ENCODE peak calls at places on chromosomes 12 and 14, in four cellular contexts. O, Q, I and Z are unnamed samples.

GRCh38 chr12:68237068-68237467 is 11.5 kb upstream of the IL26 start:
- DNase-seq in Q (no peak), I (peak; percentile 38), O (no peak), Z (no peak)

GRCh38 chr12:26704214-26704613 is 128.8 kb downstream of the ITPR2 start:
- DNase-seq in I (no peak), O (no peak), Q (no peak), Z (no peak)

GRCh38 chr12:60760965-60761364 is 1165.1 kb downstream of the SLC16A7 start:
- DNase-seq in O (no peak), I (no peak), Q (no peak), Z (no peak)

GRCh38 chr14:36256131-36256801 is 64.2 kb downstream of the MBIP start:
- DNase-seq in O (no peak), Q (no peak), I (peak; percentile 42), Z (no peak)

GRCh38 chr14:36820111-36820709 is 158.6 kb downstream of the PAX9 start:
- DNase-seq in Q (no peak), I (peak; percentile 9), O (no peak), Z (no peak)

GRCh38 chr12:49974231-49974675 is 1.5 kb downstream of the AQP6 start:
- DNase-seq in I (peak; percentile 45), O (peak; percentile 58), Q (no peak), Z (peak; percentile 78)

GRCh38 chr14:93941293-93941910 is 14.3 kb downstream of the FAM181A start:
- DNase-seq in I (no peak), Q (no peak), O (peak; percentile 67), Z (peak; percentile 68)

GRCh38 chr14:54815531-54815930 is 87.1 kb downstream of the GCH1 start:
- DNase-seq in O (no peak), Q (no peak), I (no peak), Z (no peak)

GRCh38 chr14:23548351-23549318 is 2.9 kb downstream of the ZFHX2 start:
- DNase-seq in Q (no peak), I (peak; percentile 61), O (no peak), Z (peak; percentile 71)

GRCh38 chr12:109827566-109828550 is 5.3 kb downstream of the TRPV4 start:
- DNase-seq in O (peak; percentile 56), I (no peak), Q (no peak), Z (no peak)

GRCh38 chr14:105092124-105092911 is 27.1 kb upstream of the GPR132 start:
- DNase-seq in Q (no peak), O (peak; percentile 47), I (peak; percentile 61), Z (no peak)

GRCh38 chr12:14950982-14951746 is 10.2 kb downstream of the ARHGDIB start:
- DNase-seq in O (no peak), I (no peak), Q (peak; percentile 54), Z (peak; percentile 27)

GRCh38 chr12:50806176-50806575 is 36.5 kb upstream of the TMPRSS12 start:
- DNase-seq in O (peak; percentile 48), I (no peak), Q (no peak), Z (no peak)

GRCh38 chr12:48925218-48925871 is at the start of gene FKBP11:
- DNase-seq in Q (no peak), O (peak; percentile 56), I (peak; percentile 84), Z (peak; percentile 45)

GRCh38 chr14:63727231-63727735 is 582 bp downstream of the SGPP1 start:
- DNase-seq in Q (peak; percentile 6), O (peak; percentile 56), I (peak; percentile 80), Z (peak; percentile 55)

GRCh38 chr14:61374284-61374683 is 52.9 kb downstream of the PRKCH start:
- DNase-seq in O (no peak), Q (no peak), I (no peak), Z (no peak)

GRCh38 chr12:92147491-92147890 is 1.8 kb upstream of the BTG1 start:
- DNase-seq in O (peak; percentile 11), Q (no peak), I (no peak), Z (peak; percentile 40)

GRCh38 chr12:63440063-63440462 is 228.2 kb downstream of the DPY19L2 start:
- DNase-seq in I (no peak), O (no peak), Q (no peak), Z (no peak)

GRCh38 chr14:56808314-56809201 is 1.7 kb downstream of the OTX2 start:
- DNase-seq in I (no peak), O (peak; percentile 10), Q (no peak), Z (no peak)

GRCh38 chr12:124194521-124195225 is 100.2 kb upstream of the RFLNA start:
- DNase-seq in I (no peak), Q (no peak), O (no peak), Z (no peak)

GRCh38 chr12:5318874-5319273 is 113.0 kb upstream of the NTF3 start:
- DNase-seq in O (no peak), Q (no peak), I (peak; percentile 88), Z (peak; percentile 75)

GRCh38 chr14:31266437-31267331 is 59.1 kb upstream of the HECTD1 start:
- DNase-seq in O (no peak), I (no peak), Q (no peak), Z (no peak)

GRCh38 chr14:63468273-63468672 is 74.9 kb downstream of the PPP2R5E start:
- DNase-seq in O (no peak), I (no peak), Q (no peak), Z (no peak)

GRCh38 chr14:26765301-26765700 is 167.5 kb upstream of the NOVA1 start:
- DNase-seq in I (peak; percentile 38), Q (no peak), O (no peak), Z (no peak)

GRCh38 chr12:65192963-65193516 is 23.7 kb downstream of the LEMD3 start:
- DNase-seq in O (no peak), Q (no peak), I (no peak), Z (peak; percentile 9)

GRCh38 chr12:63103489-63104131 is 47.4 kb downstream of the AVPR1A start:
- DNase-seq in O (peak; percentile 25), Q (no peak), I (peak; percentile 50), Z (peak; percentile 31)

GRCh38 chr14:104966261-104967143 is 11.7 kb downstream of the AHNAK2 start:
- DNase-seq in O (no peak), Q (no peak), I (no peak), Z (no peak)

GRCh38 chr14:22039938-22040780 is 366.5 kb upstream of the OR4E1 start:
- DNase-seq in Q (no peak), I (peak; percentile 12), O (peak; percentile 1), Z (no peak)

GRCh38 chr12:71780207-71780822 is 25.7 kb downstream of the RAB21 start:
- DNase-seq in Q (no peak), O (peak; percentile 56), I (peak; percentile 80), Z (peak; percentile 62)

GRCh38 chr12:105420659-105421240 is 90.3 kb downstream of the C12orf75 start:
- DNase-seq in O (peak; percentile 70), Q (peak; percentile 70), I (peak; percentile 80), Z (peak; percentile 79)

GRCh38 chr12:114834621-114835020 is 150.6 kb upstream of the TBX3 start:
- DNase-seq in Q (no peak), I (peak; percentile 31), O (peak; percentile 41), Z (no peak)

GRCh38 chr12:92718483-92718985 is 15.7 kb downstream of the PLEKHG7 start:
- DNase-seq in Q (no peak), O (no peak), I (no peak), Z (peak; percentile 11)

GRCh38 chr14:90675399-90675798 is 140.8 kb downstream of the TTC7B start:
- DNase-seq in I (peak; percentile 91), Q (no peak), O (peak; percentile 54), Z (peak; percentile 67)

DNA sequence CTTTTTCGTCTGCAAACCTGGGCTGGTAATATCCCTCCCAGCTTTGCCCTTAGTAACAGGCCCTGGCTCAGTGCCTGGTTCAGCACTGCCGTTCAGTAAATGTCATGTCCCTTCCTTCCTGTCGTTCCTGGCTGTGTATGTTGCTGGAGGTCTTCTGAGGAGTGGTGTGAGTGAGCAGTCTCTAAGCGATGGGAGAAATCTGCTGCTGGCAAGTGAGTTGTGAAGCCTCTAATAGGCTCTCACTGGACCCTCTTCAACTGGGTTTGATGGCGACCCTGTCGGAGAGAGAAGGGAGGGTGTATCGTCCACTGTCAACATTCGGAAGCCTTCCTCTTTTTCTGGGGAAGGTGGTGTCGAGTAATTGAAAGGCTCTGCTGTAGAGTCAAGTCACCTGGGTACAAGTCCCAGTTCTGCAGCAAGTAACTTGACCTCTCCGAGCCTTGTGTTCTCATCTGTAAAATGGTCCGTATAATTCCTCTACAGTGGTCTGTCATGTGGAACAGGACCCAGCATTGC is 62.8 kb downstream of the HRK start:
- DNase-seq in O (peak; percentile 15), Q (no peak), I (peak; percentile 54), Z (peak; percentile 22)
- H3K9ac ChIP-seq in O (peak overlapping the region; percentile 94), Q (peak overlapping the region; percentile 97), I (peak overlapping the region; percentile 98), Z (peak overlapping the region; percentile 82)

GRCh38 chr14:99255621-99256482 is 16.1 kb downstream of the BCL11B start:
- DNase-seq in O (no peak), I (no peak), Q (no peak), Z (no peak)
- H3K4me1 ChIP-seq in O (no peaks in the 10 kb centered on the region), I (no peaks in the 10 kb centered on the region), Q (peaks cover 6% of the 10 kb centered on the region), Z (no peaks in the 10 kb centered on the region)

GRCh38 chr12:9674226-9674590 is 4.7 kb downstream of the CLEC2D start:
- DNase-seq in Q (no peak), O (no peak), I (no peak), Z (no peak)
- H3K9ac ChIP-seq in Q (no peak overlapping the region), O (no peak overlapping the region), I (no peak overlapping the region), Z (no peak overlapping the region)

DNA sequence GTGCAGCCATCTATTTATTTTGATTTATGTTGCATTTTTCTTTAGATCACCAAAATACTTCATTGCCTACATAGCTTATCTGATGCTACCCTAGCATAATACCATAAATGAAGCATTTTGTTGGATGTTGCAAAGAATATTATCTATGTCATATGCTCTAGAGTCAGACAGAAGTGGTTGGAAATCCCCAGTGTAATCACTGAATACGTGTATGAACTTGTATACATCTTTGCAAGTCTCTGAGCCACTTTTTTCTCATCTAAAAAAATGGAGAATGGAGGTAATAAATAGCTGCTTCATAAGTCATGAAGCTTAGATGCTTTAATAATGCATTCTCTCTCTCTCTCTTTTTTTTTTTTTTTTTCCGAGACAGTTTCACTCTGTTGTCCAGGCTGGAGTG is 18.5 kb downstream of the EVL start:
- DNase-seq in Q (no peak), O (peak; percentile 47), I (no peak), Z (no peak)
- H3K4me1 ChIP-seq in Q (peaks cover 2% of the 10 kb centered on the region), O (peaks cover 12% of the 10 kb centered on the region), I (peaks cover 9% of the 10 kb centered on the region), Z (peaks cover 4% of the 10 kb centered on the region)